ENCODE peak calls at places on chromosomes 13 and 19, in four cellular contexts. W, G, T and Q are unnamed samples.

GRCh38 chr19:50003810-50004419 is 21.3 kb downstream of the VRK3 start:
- DNase-seq in W (peak), T (peak), G (no peak), Q (peak)

GRCh38 chr19:8545743-8546142 is 31.5 kb downstream of the MYO1F start:
- DNase-seq in W (no peak), T (no peak), G (no peak), Q (no peak)

GRCh38 chr19:55080121-55080914 is 4.6 kb downstream of the EPS8L1 start:
- DNase-seq in T (peak), W (no peak), G (peak), Q (peak)

GRCh38 chr13:75308222-75308621 is 173.7 kb downstream of the TBC1D4 start:
- DNase-seq in W (no peak), T (no peak), G (no peak), Q (no peak)

GRCh38 chr13:110471156-110471832 is 90.2 kb downstream of the RAB20 start:
- DNase-seq in W (no peak), T (no peak), G (no peak), Q (no peak)

GRCh38 chr13:79522583-79522982 is 41.6 kb downstream of the NDFIP2 start:
- DNase-seq in T (no peak), G (no peak), W (peak), Q (no peak)

GRCh38 chr19:14167594-14168138 is 31.3 kb upstream of the ASF1B start:
- DNase-seq in T (no peak), G (no peak), W (no peak), Q (no peak)

GRCh38 chr19:737591-738093 is 13.3 kb upstream of the MISP start:
- DNase-seq in T (peak), G (peak), W (no peak), Q (peak)

GRCh38 chr13:43061496-43062280 is 38.3 kb downstream of the DNAJC15 start:
- DNase-seq in W (no peak), T (no peak), G (no peak), Q (no peak)

GRCh38 chr13:107518292-107518691 is 697.0 kb downstream of the LIG4 start:
- DNase-seq in W (no peak), G (no peak), T (no peak), Q (no peak)
- TF ChIP-seq RFX5 in W (no peak), G (no peak), T (no peak), Q (no peak)

DNA sequence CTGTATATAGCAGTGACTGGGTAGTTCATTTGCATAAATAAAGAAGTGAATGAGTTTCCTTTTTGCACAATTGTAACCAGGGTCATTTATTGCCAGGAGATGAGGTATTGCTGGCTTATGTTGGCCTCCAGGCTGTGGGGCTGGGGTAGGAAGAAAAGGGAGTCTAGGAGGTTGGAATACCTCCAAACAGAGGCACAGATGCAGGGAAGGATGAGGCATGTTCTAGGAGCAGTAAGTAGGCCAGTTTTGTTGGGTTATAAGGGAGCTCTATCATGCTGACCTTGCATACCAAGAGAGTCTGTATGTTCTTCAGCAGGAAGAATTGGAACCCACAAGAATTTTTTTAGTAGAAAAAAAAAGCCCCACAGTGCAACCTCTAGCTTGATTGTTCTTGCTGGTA is 17.2 kb upstream of the CYSLTR2 start:
- DNase-seq in W (no peak), T (no peak), G (no peak), Q (no peak)
- TF ChIP-seq CHD4 in W (no peak), T (no peak), G (no peak), Q (no peak)

GRCh38 chr19:34475026-34475974 is 6.3 kb upstream of the WTIP start:
- DNase-seq in T (no peak), G (no peak), W (no peak), Q (no peak)
- TF ChIP-seq RFX5 in T (no peak), G (no peak), W (no peak), Q (no peak)

GRCh38 chr19:48696353-48697010 is 711 bp downstream of the FUT2 start:
- DNase-seq in G (no peak), W (no peak), T (no peak), Q (no peak)
- TF ChIP-seq CHD4 in G (no peak), W (no peak), T (no peak), Q (no peak)